ENCODE peak calls at places on chromosome 16, in nine cellular contexts. One of them, this sample, is unnamed.

GRCh38 chr16:25217119-25217511 is 368 bp downstream of the AQP8 start:
- ATAC-seq in upper lobe of right lung: no peak
- ATAC-seq in right cardiac atrium: no peak
- ATAC-seq in GM12878: no peak
- ATAC-seq in Panc1: no peak
- ATAC-seq in left lung: no peak
- ATAC-seq in pancreas: peak
- ATAC-seq in gastrocnemius medialis: no peak
- ATAC-seq in psoas muscle: no peak
- ATAC-seq in this sample: no peak

GRCh38 chr16:19872179-19872863 is 12.3 kb downstream of the GPRC5B start:
- ATAC-seq in upper lobe of right lung: no peak
- ATAC-seq in right cardiac atrium: no peak
- ATAC-seq in GM12878: no peak
- ATAC-seq in Panc1: no peak
- ATAC-seq in left lung: no peak
- ATAC-seq in pancreas: no peak
- ATAC-seq in gastrocnemius medialis: no peak
- ATAC-seq in psoas muscle: peak
- ATAC-seq in this sample: no peak

GRCh38 chr16:30972872-30973271 is 12.1 kb upstream of the HSD3B7 start:
- ATAC-seq in upper lobe of right lung: no peak
- ATAC-seq in right cardiac atrium: no peak
- ATAC-seq in GM12878: no peak
- ATAC-seq in Panc1: no peak
- ATAC-seq in left lung: no peak
- ATAC-seq in pancreas: no peak
- ATAC-seq in gastrocnemius medialis: no peak
- ATAC-seq in psoas muscle: no peak
- ATAC-seq in this sample: no peak

GRCh38 chr16:13915033-13915635 is 4.8 kb upstream of the ERCC4 start:
- ATAC-seq in upper lobe of right lung: no peak
- ATAC-seq in right cardiac atrium: no peak
- ATAC-seq in GM12878: no peak
- ATAC-seq in Panc1: no peak
- ATAC-seq in left lung: no peak
- ATAC-seq in pancreas: no peak
- ATAC-seq in gastrocnemius medialis: no peak
- ATAC-seq in psoas muscle: no peak
- ATAC-seq in this sample: no peak

GRCh38 chr16:5005916-5006315 is 27.8 kb downstream of the NAGPA start:
- ATAC-seq in upper lobe of right lung: no peak
- ATAC-seq in right cardiac atrium: no peak
- ATAC-seq in GM12878: no peak
- ATAC-seq in Panc1: no peak
- ATAC-seq in left lung: no peak
- ATAC-seq in pancreas: no peak
- ATAC-seq in gastrocnemius medialis: no peak
- ATAC-seq in psoas muscle: no peak
- ATAC-seq in this sample: no peak

GRCh38 chr16:674968-675883 is at the start of gene RHBDL1:
- ATAC-seq in upper lobe of right lung: no peak
- ATAC-seq in right cardiac atrium: no peak
- ATAC-seq in GM12878: no peak
- ATAC-seq in Panc1: peak
- ATAC-seq in left lung: no peak
- ATAC-seq in pancreas: no peak
- ATAC-seq in gastrocnemius medialis: no peak
- ATAC-seq in psoas muscle: no peak
- ATAC-seq in this sample: no peak

GRCh38 chr16:48098472-48098871 is 57.3 kb downstream of the ABCC12 start:
- ATAC-seq in upper lobe of right lung: no peak
- ATAC-seq in right cardiac atrium: no peak
- ATAC-seq in GM12878: no peak
- ATAC-seq in Panc1: no peak
- ATAC-seq in left lung: no peak
- ATAC-seq in pancreas: no peak
- ATAC-seq in gastrocnemius medialis: no peak
- ATAC-seq in psoas muscle: no peak
- ATAC-seq in this sample: no peak

GRCh38 chr16:74896389-74897370 is 88.2 kb downstream of the WDR59 start:
- ATAC-seq in upper lobe of right lung: no peak
- ATAC-seq in right cardiac atrium: peak
- ATAC-seq in GM12878: no peak
- ATAC-seq in Panc1: peak
- ATAC-seq in left lung: peak
- ATAC-seq in pancreas: peak
- ATAC-seq in gastrocnemius medialis: no peak
- ATAC-seq in psoas muscle: peak
- ATAC-seq in this sample: no peak

GRCh38 chr16:363110-364090 is 6.9 kb downstream of the MRPL28 start:
- ATAC-seq in upper lobe of right lung: no peak
- ATAC-seq in right cardiac atrium: no peak
- ATAC-seq in GM12878: peak
- ATAC-seq in Panc1: peak
- ATAC-seq in left lung: no peak
- ATAC-seq in pancreas: no peak
- ATAC-seq in gastrocnemius medialis: no peak
- ATAC-seq in psoas muscle: no peak
- ATAC-seq in this sample: no peak

GRCh38 chr16:61590577-61590976 is 445.7 kb downstream of the CDH8 start:
- ATAC-seq in upper lobe of right lung: no peak
- ATAC-seq in right cardiac atrium: no peak
- ATAC-seq in GM12878: no peak
- ATAC-seq in Panc1: no peak
- ATAC-seq in left lung: no peak
- ATAC-seq in pancreas: no peak
- ATAC-seq in gastrocnemius medialis: no peak
- ATAC-seq in psoas muscle: no peak
- ATAC-seq in this sample: no peak

GRCh38 chr16:70678121-70678897 is 7.5 kb downstream of the MTSS2 start:
- ATAC-seq in upper lobe of right lung: no peak
- ATAC-seq in right cardiac atrium: no peak
- ATAC-seq in GM12878: no peak
- ATAC-seq in Panc1: no peak
- ATAC-seq in left lung: no peak
- ATAC-seq in pancreas: no peak
- ATAC-seq in gastrocnemius medialis: no peak
- ATAC-seq in psoas muscle: no peak
- ATAC-seq in this sample: no peak

GRCh38 chr16:70675851-70676513 is 9.9 kb downstream of the MTSS2 start:
- ATAC-seq in upper lobe of right lung: no peak
- ATAC-seq in right cardiac atrium: peak
- ATAC-seq in GM12878: no peak
- ATAC-seq in Panc1: peak
- ATAC-seq in left lung: no peak
- ATAC-seq in pancreas: no peak
- ATAC-seq in gastrocnemius medialis: peak
- ATAC-seq in psoas muscle: peak
- ATAC-seq in this sample: no peak

GRCh38 chr16:70678898-70679652 is 6.8 kb downstream of the MTSS2 start:
- ATAC-seq in upper lobe of right lung: no peak
- ATAC-seq in right cardiac atrium: no peak
- ATAC-seq in GM12878: no peak
- ATAC-seq in Panc1: no peak
- ATAC-seq in left lung: no peak
- ATAC-seq in pancreas: no peak
- ATAC-seq in gastrocnemius medialis: no peak
- ATAC-seq in psoas muscle: no peak
- ATAC-seq in this sample: no peak

GRCh38 chr16:70677499-70678120 is 8.2 kb downstream of the MTSS2 start:
- ATAC-seq in upper lobe of right lung: no peak
- ATAC-seq in right cardiac atrium: no peak
- ATAC-seq in GM12878: no peak
- ATAC-seq in Panc1: no peak
- ATAC-seq in left lung: no peak
- ATAC-seq in pancreas: no peak
- ATAC-seq in gastrocnemius medialis: no peak
- ATAC-seq in psoas muscle: no peak
- ATAC-seq in this sample: no peak

DNA sequence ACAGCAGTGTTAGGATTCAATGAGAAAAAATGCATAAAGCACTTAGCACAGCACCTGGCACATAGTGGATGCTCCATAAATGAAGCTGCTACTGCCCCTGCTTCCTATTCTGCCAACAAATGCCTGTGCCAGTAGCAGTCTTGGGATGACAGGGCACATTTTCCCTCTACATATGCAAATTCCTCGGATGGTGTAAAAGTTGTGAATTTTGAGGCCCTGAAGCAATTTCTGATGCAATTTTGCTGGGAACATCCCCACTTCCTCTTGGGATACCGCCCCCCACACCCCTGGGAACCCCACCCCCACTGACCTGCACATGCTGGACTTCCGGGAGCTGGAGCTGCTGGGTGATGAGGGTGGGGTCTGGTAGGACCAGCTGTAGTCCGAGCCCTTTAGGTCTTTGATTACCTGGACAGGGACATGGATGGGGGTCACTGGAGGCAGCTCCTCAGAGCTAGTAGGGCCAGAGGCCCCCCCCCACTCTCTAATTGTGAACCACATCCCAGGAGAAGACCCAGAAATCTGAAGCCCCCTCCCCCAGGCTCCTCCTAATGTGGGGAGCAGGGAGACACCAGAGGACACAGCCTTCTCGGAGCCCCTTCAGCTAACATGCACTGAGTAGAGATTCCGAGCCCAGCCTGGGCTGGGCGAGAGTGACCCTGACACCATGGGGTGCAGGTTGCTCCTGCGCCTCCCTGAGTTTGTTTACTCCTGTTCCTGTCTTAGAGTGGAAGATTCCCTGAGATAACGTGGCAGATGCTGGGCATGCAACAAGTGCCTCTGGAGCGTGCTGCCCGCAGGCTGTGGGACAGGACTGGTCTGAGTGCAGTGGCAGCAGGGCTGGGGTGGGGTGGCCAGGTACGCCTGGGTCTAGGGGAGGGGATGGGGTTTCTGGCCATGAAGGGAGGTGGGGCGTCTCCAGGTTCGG is 9.0 kb downstream of the MTSS2 start:
- ATAC-seq in upper lobe of right lung: no peak
- ATAC-seq in right cardiac atrium: no peak
- ATAC-seq in GM12878: no peak
- ATAC-seq in Panc1: no peak
- ATAC-seq in left lung: no peak
- ATAC-seq in pancreas: no peak
- ATAC-seq in gastrocnemius medialis: no peak
- ATAC-seq in psoas muscle: no peak
- ATAC-seq in this sample: no peak
- H3K27ac ChIP-seq in upper lobe of right lung: no peak
- H3K27ac ChIP-seq in right cardiac atrium: no peak
- H3K27ac ChIP-seq in GM12878: no peak
- H3K27ac ChIP-seq in Panc1: no peak
- H3K27ac ChIP-seq in left lung: no peak
- H3K27ac ChIP-seq in pancreas: no peak
- H3K27ac ChIP-seq in gastrocnemius medialis: peak
- H3K27ac ChIP-seq in psoas muscle: no peak
- H3K27ac ChIP-seq in this sample: peak

GRCh38 chr16:57958544-57958943 is 12.4 kb downstream of the CNGB1 start:
- ATAC-seq in upper lobe of right lung: no peak
- ATAC-seq in right cardiac atrium: no peak
- ATAC-seq in GM12878: no peak
- ATAC-seq in Panc1: no peak
- ATAC-seq in left lung: no peak
- ATAC-seq in pancreas: no peak
- ATAC-seq in gastrocnemius medialis: no peak
- ATAC-seq in psoas muscle: no peak
- ATAC-seq in this sample: no peak

GRCh38 chr16:57955572-57955971 is 15.4 kb downstream of the CNGB1 start:
- ATAC-seq in upper lobe of right lung: peak
- ATAC-seq in right cardiac atrium: no peak
- ATAC-seq in GM12878: no peak
- ATAC-seq in Panc1: no peak
- ATAC-seq in left lung: peak
- ATAC-seq in pancreas: peak
- ATAC-seq in gastrocnemius medialis: no peak
- ATAC-seq in psoas muscle: no peak
- ATAC-seq in this sample: no peak

GRCh38 chr16:57957396-57958392 is 13.2 kb downstream of the CNGB1 start:
- ATAC-seq in upper lobe of right lung: peak
- ATAC-seq in right cardiac atrium: no peak
- ATAC-seq in GM12878: no peak
- ATAC-seq in Panc1: no peak
- ATAC-seq in left lung: peak
- ATAC-seq in pancreas: no peak
- ATAC-seq in gastrocnemius medialis: no peak
- ATAC-seq in psoas muscle: no peak
- ATAC-seq in this sample: no peak

GRCh38 chr16:57956270-57956808 is 14.6 kb downstream of the CNGB1 start:
- ATAC-seq in upper lobe of right lung: no peak
- ATAC-seq in right cardiac atrium: no peak
- ATAC-seq in GM12878: no peak
- ATAC-seq in Panc1: no peak
- ATAC-seq in left lung: no peak
- ATAC-seq in pancreas: peak
- ATAC-seq in gastrocnemius medialis: no peak
- ATAC-seq in psoas muscle: no peak
- ATAC-seq in this sample: no peak

GRCh38 chr16:57956924-57957323 is 14.0 kb downstream of the CNGB1 start:
- ATAC-seq in upper lobe of right lung: no peak
- ATAC-seq in right cardiac atrium: no peak
- ATAC-seq in GM12878: no peak
- ATAC-seq in Panc1: no peak
- ATAC-seq in left lung: no peak
- ATAC-seq in pancreas: no peak
- ATAC-seq in gastrocnemius medialis: no peak
- ATAC-seq in psoas muscle: no peak
- ATAC-seq in this sample: no peak
- H3K4me3 ChIP-seq in upper lobe of right lung: no peak
- H3K4me3 ChIP-seq in right cardiac atrium: no peak
- H3K4me3 ChIP-seq in GM12878: no peak
- H3K4me3 ChIP-seq in Panc1: no peak
- H3K4me3 ChIP-seq in left lung: no peak
- H3K4me3 ChIP-seq in pancreas: no peak
- H3K4me3 ChIP-seq in gastrocnemius medialis: no peak
- H3K4me3 ChIP-seq in psoas muscle: no peak
- H3K4me3 ChIP-seq in this sample: no peak

GRCh38 chr16:2755158-2755557 is 2.7 kb downstream of the SRRM2 start:
- ATAC-seq in upper lobe of right lung: no peak
- ATAC-seq in right cardiac atrium: no peak
- ATAC-seq in GM12878: no peak
- ATAC-seq in Panc1: no peak
- ATAC-seq in left lung: no peak
- ATAC-seq in pancreas: no peak
- ATAC-seq in gastrocnemius medialis: no peak
- ATAC-seq in psoas muscle: no peak
- ATAC-seq in this sample: no peak
- H3K27ac ChIP-seq in upper lobe of right lung: no peak
- H3K27ac ChIP-seq in right cardiac atrium: no peak
- H3K27ac ChIP-seq in GM12878: peak
- H3K27ac ChIP-seq in Panc1: peak
- H3K27ac ChIP-seq in left lung: no peak
- H3K27ac ChIP-seq in pancreas: no peak
- H3K27ac ChIP-seq in gastrocnemius medialis: peak
- H3K27ac ChIP-seq in psoas muscle: peak
- H3K27ac ChIP-seq in this sample: no peak

DNA sequence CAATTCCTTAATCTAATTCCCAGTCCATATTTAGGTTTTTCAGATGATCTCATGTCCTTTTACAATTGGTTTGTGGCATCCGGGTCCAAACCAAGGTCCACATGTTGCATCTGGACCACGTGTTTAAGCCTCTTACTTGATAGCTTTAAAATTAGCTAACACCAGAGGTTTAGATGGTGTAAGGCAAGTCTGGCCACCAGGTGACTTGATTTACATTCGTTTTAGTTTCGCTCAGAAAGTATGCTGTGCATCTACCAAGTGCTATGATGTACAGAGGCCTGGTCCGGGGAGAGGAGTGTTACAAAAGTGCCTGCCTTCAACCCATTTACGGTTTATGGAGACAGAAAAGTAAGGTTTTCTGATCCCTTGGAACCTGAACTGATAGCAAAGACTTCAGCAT is 878 bp upstream of the DNAJA2 start:
- ATAC-seq in upper lobe of right lung: no peak
- ATAC-seq in right cardiac atrium: no peak
- ATAC-seq in GM12878: peak
- ATAC-seq in Panc1: no peak
- ATAC-seq in left lung: no peak
- ATAC-seq in pancreas: no peak
- ATAC-seq in gastrocnemius medialis: peak
- ATAC-seq in psoas muscle: peak
- ATAC-seq in this sample: no peak
- H3K4me3 ChIP-seq in upper lobe of right lung: peak
- H3K4me3 ChIP-seq in right cardiac atrium: peak
- H3K4me3 ChIP-seq in GM12878: peak
- H3K4me3 ChIP-seq in Panc1: peak
- H3K4me3 ChIP-seq in left lung: peak
- H3K4me3 ChIP-seq in pancreas: peak
- H3K4me3 ChIP-seq in gastrocnemius medialis: peak
- H3K4me3 ChIP-seq in psoas muscle: peak
- H3K4me3 ChIP-seq in this sample: peak